ENCODE peak calls at places on chromosomes 3 and 15, in seven cellular contexts. One of them, this sample, is unnamed.

GRCh38 chr3:146504546-146505197 is 35.3 kb upstream of the PLSCR2 start:
- DNase-seq in mesendoderm: peak; percentile 96
- DNase-seq in H1: no peak
- DNase-seq in IMR-90: no peak
- DNase-seq in H9: peak; percentile 57
- DNase-seq in neuronal stem cell: no peak
- DNase-seq in mesenchymal stem cell: peak; percentile 28
- DNase-seq in this sample: peak; percentile 79

GRCh38 chr3:11498646-11499045 is 145.1 kb downstream of the VGLL4 start:
- DNase-seq in mesendoderm: no peak
- DNase-seq in H1: no peak
- DNase-seq in IMR-90: peak; percentile 78
- DNase-seq in H9: no peak
- DNase-seq in neuronal stem cell: no peak
- DNase-seq in mesenchymal stem cell: peak; percentile 71
- DNase-seq in this sample: peak; percentile 16

GRCh38 chr3:3038201-3038991 is 71.8 kb downstream of the IL5RA start:
- DNase-seq in mesendoderm: peak; percentile 67
- DNase-seq in H1: no peak
- DNase-seq in IMR-90: no peak
- DNase-seq in H9: peak; percentile 39
- DNase-seq in neuronal stem cell: no peak
- DNase-seq in mesenchymal stem cell: peak; percentile 7
- DNase-seq in this sample: peak; percentile 6

GRCh38 chr3:23778451-23778850 is 27.3 kb upstream of the UBE2E1 start:
- DNase-seq in mesendoderm: no peak
- DNase-seq in H1: no peak
- DNase-seq in IMR-90: peak; percentile 77
- DNase-seq in H9: no peak
- DNase-seq in neuronal stem cell: no peak
- DNase-seq in mesenchymal stem cell: peak; percentile 57
- DNase-seq in this sample: no peak

GRCh38 chr3:153756816-153757215 is 364.4 kb upstream of the ARHGEF26 start:
- DNase-seq in mesendoderm: no peak
- DNase-seq in H1: no peak
- DNase-seq in IMR-90: no peak
- DNase-seq in H9: no peak
- DNase-seq in neuronal stem cell: no peak
- DNase-seq in mesenchymal stem cell: no peak
- DNase-seq in this sample: no peak

GRCh38 chr15:74196175-74196574 is 6.4 kb downstream of the STRA6 start:
- DNase-seq in mesendoderm: no peak
- DNase-seq in H1: no peak
- DNase-seq in IMR-90: peak; percentile 93
- DNase-seq in H9: no peak
- DNase-seq in neuronal stem cell: no peak
- DNase-seq in mesenchymal stem cell: peak; percentile 91
- DNase-seq in this sample: no peak

GRCh38 chr3:20027136-20027535 is 13.1 kb upstream of the KAT2B start:
- DNase-seq in mesendoderm: no peak
- DNase-seq in H1: no peak
- DNase-seq in IMR-90: no peak
- DNase-seq in H9: no peak
- DNase-seq in neuronal stem cell: no peak
- DNase-seq in mesenchymal stem cell: no peak
- DNase-seq in this sample: no peak

GRCh38 chr3:42061711-42062408 is 29.3 kb upstream of the TRAK1 start:
- DNase-seq in mesendoderm: peak; percentile 94
- DNase-seq in H1: no peak
- DNase-seq in IMR-90: peak; percentile 90
- DNase-seq in H9: peak; percentile 73
- DNase-seq in neuronal stem cell: no peak
- DNase-seq in mesenchymal stem cell: peak; percentile 82
- DNase-seq in this sample: peak; percentile 72

GRCh38 chr15:94229591-94230365 is 1.6 kb upstream of the MCTP2 start:
- DNase-seq in mesendoderm: no peak
- DNase-seq in H1: no peak
- DNase-seq in IMR-90: no peak
- DNase-seq in H9: no peak
- DNase-seq in neuronal stem cell: no peak
- DNase-seq in mesenchymal stem cell: peak; percentile 57
- DNase-seq in this sample: peak; percentile 68

GRCh38 chr3:40304352-40304751 is 5.2 kb upstream of the EIF1B start:
- DNase-seq in mesendoderm: no peak
- DNase-seq in H1: no peak
- DNase-seq in IMR-90: no peak
- DNase-seq in H9: no peak
- DNase-seq in neuronal stem cell: no peak
- DNase-seq in mesenchymal stem cell: no peak
- DNase-seq in this sample: no peak

GRCh38 chr15:41780266-41780665 is 6.0 kb downstream of the MAPKBP1 start:
- DNase-seq in mesendoderm: no peak
- DNase-seq in H1: no peak
- DNase-seq in IMR-90: peak; percentile 80
- DNase-seq in H9: no peak
- DNase-seq in neuronal stem cell: no peak
- DNase-seq in mesenchymal stem cell: peak; percentile 58
- DNase-seq in this sample: no peak

GRCh38 chr3:55490194-55490913 is 3.2 kb upstream of the WNT5A start:
- DNase-seq in mesendoderm: peak; percentile 18
- DNase-seq in H1: no peak
- DNase-seq in IMR-90: no peak
- DNase-seq in H9: no peak
- DNase-seq in neuronal stem cell: no peak
- DNase-seq in mesenchymal stem cell: peak; percentile 44
- DNase-seq in this sample: no peak

GRCh38 chr3:55489804-55490132 is 2.7 kb upstream of the WNT5A start:
- DNase-seq in mesendoderm: peak; percentile 76
- DNase-seq in H1: peak; percentile 72
- DNase-seq in IMR-90: no peak
- DNase-seq in H9: peak; percentile 72
- DNase-seq in neuronal stem cell: peak; percentile 23
- DNase-seq in mesenchymal stem cell: peak; percentile 57
- DNase-seq in this sample: no peak

GRCh38 chr3:55488398-55489055 is 1.4 kb upstream of the WNT5A start:
- DNase-seq in mesendoderm: peak; percentile 75
- DNase-seq in H1: peak; percentile 82
- DNase-seq in IMR-90: peak; percentile 89
- DNase-seq in H9: peak; percentile 54
- DNase-seq in neuronal stem cell: peak; percentile 63
- DNase-seq in mesenchymal stem cell: peak; percentile 89
- DNase-seq in this sample: no peak

GRCh38 chr3:55492976-55493375 is 5.9 kb upstream of the WNT5A start:
- DNase-seq in mesendoderm: no peak
- DNase-seq in H1: no peak
- DNase-seq in IMR-90: no peak
- DNase-seq in H9: no peak
- DNase-seq in neuronal stem cell: no peak
- DNase-seq in mesenchymal stem cell: no peak
- DNase-seq in this sample: peak; percentile 90

DNA sequence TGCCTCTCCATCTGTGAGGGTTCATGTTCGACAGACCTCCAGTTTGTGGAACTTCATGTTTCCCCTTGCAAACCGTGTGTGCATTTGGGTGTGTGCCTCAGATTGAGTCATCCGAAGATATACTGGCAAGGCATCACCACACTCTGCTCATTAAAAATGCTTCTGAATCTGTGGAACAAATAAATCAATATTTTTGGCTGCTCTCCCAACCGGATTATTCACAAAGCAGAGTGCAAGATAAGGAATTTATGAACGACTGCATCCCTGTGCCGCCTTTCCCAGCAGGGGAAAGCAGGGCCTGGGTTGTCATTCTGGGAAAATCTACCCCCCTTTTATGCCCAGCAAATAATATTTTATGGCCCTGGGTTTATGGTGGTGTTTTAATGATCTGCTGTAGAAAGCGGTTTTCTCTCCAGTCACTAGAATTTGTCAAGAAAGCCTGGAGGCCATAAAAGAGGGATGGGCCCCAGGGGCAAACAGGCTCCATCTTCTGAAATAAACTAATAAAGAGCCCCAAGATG is 4.2 kb upstream of the WNT5A start:
- DNase-seq in mesendoderm: no peak
- DNase-seq in H1: no peak
- DNase-seq in IMR-90: peak; percentile 92
- DNase-seq in H9: no peak
- DNase-seq in neuronal stem cell: no peak
- DNase-seq in mesenchymal stem cell: peak; percentile 74
- DNase-seq in this sample: no peak
- H3K4ac ChIP-seq in mesendoderm: no peak overlapping the region
- H3K4ac ChIP-seq in H1: no peak overlapping the region
- H3K4ac ChIP-seq in IMR-90: peak overlapping the region; percentile 87
- H3K4ac ChIP-seq in H9: no peak overlapping the region
- H3K4ac ChIP-seq in neuronal stem cell: no peak overlapping the region
- H3K4ac ChIP-seq in mesenchymal stem cell: peak overlapping the region; percentile 59
- H3K4ac ChIP-seq in this sample: no peak overlapping the region

DNA sequence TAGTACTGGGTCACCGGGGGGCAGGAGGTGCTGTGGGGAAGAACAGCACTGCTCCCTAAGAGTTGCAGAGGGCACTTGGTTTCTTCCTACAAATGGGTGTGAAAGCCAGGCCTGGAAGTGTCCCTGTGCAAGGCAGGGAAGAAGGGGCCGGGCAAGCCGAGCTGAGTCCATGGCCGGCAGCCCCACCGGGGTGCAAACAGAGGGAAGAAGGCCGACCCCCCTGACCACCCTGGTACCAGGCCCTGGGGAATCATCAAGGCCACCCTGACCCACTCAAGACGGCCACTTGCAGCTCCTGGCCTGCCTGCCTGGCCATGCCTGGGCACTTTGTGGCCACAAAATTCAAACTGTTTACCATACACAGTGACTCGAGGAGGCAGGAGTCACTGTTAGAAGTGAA is 8.7 kb upstream of the DNAJB8 start:
- DNase-seq in mesendoderm: no peak
- DNase-seq in H1: no peak
- DNase-seq in IMR-90: no peak
- DNase-seq in H9: no peak
- DNase-seq in neuronal stem cell: no peak
- DNase-seq in mesenchymal stem cell: no peak
- DNase-seq in this sample: no peak
- H3K4ac ChIP-seq in mesendoderm: no peak overlapping the region
- H3K4ac ChIP-seq in H1: no peak overlapping the region
- H3K4ac ChIP-seq in IMR-90: no peak overlapping the region
- H3K4ac ChIP-seq in H9: no peak overlapping the region
- H3K4ac ChIP-seq in neuronal stem cell: no peak overlapping the region
- H3K4ac ChIP-seq in mesenchymal stem cell: no peak overlapping the region
- H3K4ac ChIP-seq in this sample: no peak overlapping the region

DNA sequence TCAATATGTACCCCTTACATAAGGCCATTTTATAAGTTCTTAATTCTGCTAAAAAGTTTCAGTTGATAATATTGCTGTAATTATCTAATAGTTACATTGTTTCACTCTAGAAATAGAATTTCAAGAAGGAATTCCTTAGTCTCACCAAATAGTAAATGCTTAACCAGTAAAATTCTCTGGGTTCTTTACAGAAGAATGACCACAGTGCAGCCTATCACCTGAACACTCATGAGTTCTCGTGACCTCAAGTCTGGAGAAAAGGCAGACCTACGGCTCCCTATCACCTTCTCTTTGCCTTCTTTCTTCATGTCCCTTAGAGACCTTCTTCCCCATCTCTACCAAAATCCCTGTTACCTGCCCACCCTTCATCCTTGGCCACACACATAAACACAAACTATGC is 30.9 kb downstream of the CCDC191 start:
- DNase-seq in mesendoderm: no peak
- DNase-seq in H1: no peak
- DNase-seq in IMR-90: no peak
- DNase-seq in H9: no peak
- DNase-seq in neuronal stem cell: no peak
- DNase-seq in mesenchymal stem cell: no peak
- DNase-seq in this sample: no peak
- H3K4ac ChIP-seq in mesendoderm: no peak overlapping the region
- H3K4ac ChIP-seq in H1: no peak overlapping the region
- H3K4ac ChIP-seq in IMR-90: no peak overlapping the region
- H3K4ac ChIP-seq in H9: no peak overlapping the region
- H3K4ac ChIP-seq in neuronal stem cell: peak overlapping the region; percentile 66
- H3K4ac ChIP-seq in mesenchymal stem cell: no peak overlapping the region
- H3K4ac ChIP-seq in this sample: no peak overlapping the region

GRCh38 chr15:50786468-50786867 is 21.0 kb upstream of the SPPL2A start:
- DNase-seq in mesendoderm: no peak
- DNase-seq in H1: no peak
- DNase-seq in IMR-90: no peak
- DNase-seq in H9: no peak
- DNase-seq in neuronal stem cell: no peak
- DNase-seq in mesenchymal stem cell: no peak
- DNase-seq in this sample: no peak
- H3K4ac ChIP-seq in mesendoderm: no peak overlapping the region
- H3K4ac ChIP-seq in H1: no peak overlapping the region
- H3K4ac ChIP-seq in IMR-90: no peak overlapping the region
- H3K4ac ChIP-seq in H9: no peak overlapping the region
- H3K4ac ChIP-seq in neuronal stem cell: no peak overlapping the region
- H3K4ac ChIP-seq in mesenchymal stem cell: no peak overlapping the region
- H3K4ac ChIP-seq in this sample: no peak overlapping the region

GRCh38 chr3:53823026-53823955 is 22.9 kb downstream of the CHDH start:
- DNase-seq in mesendoderm: no peak
- DNase-seq in H1: peak; percentile 72
- DNase-seq in IMR-90: no peak
- DNase-seq in H9: peak; percentile 76
- DNase-seq in neuronal stem cell: no peak
- DNase-seq in mesenchymal stem cell: no peak
- DNase-seq in this sample: no peak

GRCh38 chr3:53823956-53824320 is 22.3 kb downstream of the CHDH start:
- DNase-seq in mesendoderm: peak; percentile 59
- DNase-seq in H1: no peak
- DNase-seq in IMR-90: no peak
- DNase-seq in H9: no peak
- DNase-seq in neuronal stem cell: no peak
- DNase-seq in mesenchymal stem cell: no peak
- DNase-seq in this sample: no peak

GRCh38 chr3:53821631-53822068 is 24.6 kb downstream of the CHDH start:
- DNase-seq in mesendoderm: no peak
- DNase-seq in H1: no peak
- DNase-seq in IMR-90: peak; percentile 22
- DNase-seq in H9: no peak
- DNase-seq in neuronal stem cell: no peak
- DNase-seq in mesenchymal stem cell: no peak
- DNase-seq in this sample: peak; percentile 22

GRCh38 chr3:53820756-53821580 is 25.3 kb downstream of the CHDH start:
- DNase-seq in mesendoderm: no peak
- DNase-seq in H1: no peak
- DNase-seq in IMR-90: no peak
- DNase-seq in H9: no peak
- DNase-seq in neuronal stem cell: no peak
- DNase-seq in mesenchymal stem cell: no peak
- DNase-seq in this sample: no peak

DNA sequence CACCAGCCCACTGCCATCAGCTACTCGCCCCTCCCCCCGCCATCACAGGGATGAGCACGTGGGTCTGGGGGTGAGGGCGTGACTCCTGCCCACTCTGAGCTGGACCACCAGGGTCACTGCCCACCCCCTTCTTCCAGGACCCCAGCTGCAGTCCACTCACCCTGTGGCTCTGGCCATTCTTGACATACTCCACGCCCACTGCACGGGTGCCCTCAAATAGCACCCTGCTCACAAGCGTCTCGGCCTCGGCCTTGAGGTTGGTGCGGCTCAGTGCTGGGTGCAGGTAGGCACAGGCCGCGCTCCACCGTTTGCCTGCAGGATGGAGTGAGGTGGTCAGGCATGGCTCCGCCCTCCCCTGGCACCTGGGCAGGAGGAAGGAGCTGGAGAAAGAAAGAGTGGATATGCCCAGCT is 23.9 kb downstream of the CHDH start:
- DNase-seq in mesendoderm: no peak
- DNase-seq in H1: no peak
- DNase-seq in IMR-90: no peak
- DNase-seq in H9: no peak
- DNase-seq in neuronal stem cell: no peak
- DNase-seq in mesenchymal stem cell: no peak
- DNase-seq in this sample: no peak
- H3K4ac ChIP-seq in mesendoderm: no peak overlapping the region
- H3K4ac ChIP-seq in H1: no peak overlapping the region
- H3K4ac ChIP-seq in IMR-90: no peak overlapping the region
- H3K4ac ChIP-seq in H9: no peak overlapping the region
- H3K4ac ChIP-seq in neuronal stem cell: no peak overlapping the region
- H3K4ac ChIP-seq in mesenchymal stem cell: no peak overlapping the region
- H3K4ac ChIP-seq in this sample: no peak overlapping the region

This sample was measured in trophoblast cell.